ENCODE peak calls at places on chromosomes 11 and 22, in eight cellular contexts. F, L, D, M, Y, A, S and B are unnamed samples. For H3K9me3, the result is how much of the 10 kb centered on the place peaks cover.

GRCh38 chr11:11940551-11940950 is 67.9 kb downstream of the DKK3 start:
- DNase-seq in F (no peak), L (no peak), M (no peak), S (peak), Y (no peak), D (no peak), A (no peak), B (no peak)

GRCh38 chr22:19721486-19722172 is 1.7 kb upstream of the GP1BB start:
- DNase-seq in Y (no peak), F (no peak), D (no peak), A (no peak), S (peak), L (no peak), M (no peak), B (no peak)

GRCh38 chr22:21991774-21992173 is 9.2 kb upstream of the TOP3B start:
- DNase-seq in Y (no peak), M (no peak), F (no peak), S (no peak), A (no peak), D (no peak), L (no peak), B (no peak)

GRCh38 chr22:35133702-35134395 is 67.9 kb downstream of the ISX start:
- DNase-seq in Y (peak), M (no peak), F (no peak), L (no peak), S (no peak), D (no peak), A (no peak), B (no peak)

GRCh38 chr11:84626256-84626655 is 1000.9 kb downstream of the DLG2 start:
- DNase-seq in Y (no peak), A (no peak), L (no peak), S (no peak), M (no peak), F (no peak), D (no peak), B (no peak)

GRCh38 chr22:17268501-17269223 is 49.4 kb upstream of the ADA2 start:
- DNase-seq in M (no peak), A (no peak), F (no peak), S (peak), Y (no peak), D (no peak), L (no peak), B (no peak)

GRCh38 chr11:68261006-68261405 is 10.8 kb downstream of the C11orf24 start:
- DNase-seq in M (no peak), D (no peak), F (no peak), L (peak), Y (no peak), A (no peak), S (no peak), B (no peak)

GRCh38 chr11:26992031-26992541 is 1.8 kb upstream of the FIBIN start:
- DNase-seq in S (no peak), M (no peak), F (no peak), A (no peak), L (no peak), Y (no peak), D (no peak), B (no peak)

GRCh38 chr22:39170825-39171622 is 18.5 kb upstream of the CBX7 start:
- DNase-seq in D (peak), A (peak), Y (peak), S (peak), F (peak), M (peak), L (peak), B (peak)

GRCh38 chr22:46738961-46739870 is 1.2 kb upstream of the CERK start:
- DNase-seq in D (peak), A (peak), L (peak), S (peak), F (peak), M (no peak), Y (peak), B (peak)

GRCh38 chr11:95849087-95849825 is 59.0 kb downstream of the CEP57 start:
- DNase-seq in S (peak), D (no peak), F (peak), L (peak), M (peak), Y (peak), A (peak), B (peak)

GRCh38 chr11:94243571-94244229 is 60.7 kb upstream of the IZUMO1R start:
- DNase-seq in M (no peak), L (no peak), A (no peak), F (no peak), S (no peak), Y (no peak), D (no peak), B (no peak)

GRCh38 chr22:45602824-45603301 is 68.8 kb upstream of the ATXN10 start:
- DNase-seq in F (peak), M (no peak), A (no peak), L (no peak), Y (no peak), D (no peak), S (peak), B (no peak)

DNA sequence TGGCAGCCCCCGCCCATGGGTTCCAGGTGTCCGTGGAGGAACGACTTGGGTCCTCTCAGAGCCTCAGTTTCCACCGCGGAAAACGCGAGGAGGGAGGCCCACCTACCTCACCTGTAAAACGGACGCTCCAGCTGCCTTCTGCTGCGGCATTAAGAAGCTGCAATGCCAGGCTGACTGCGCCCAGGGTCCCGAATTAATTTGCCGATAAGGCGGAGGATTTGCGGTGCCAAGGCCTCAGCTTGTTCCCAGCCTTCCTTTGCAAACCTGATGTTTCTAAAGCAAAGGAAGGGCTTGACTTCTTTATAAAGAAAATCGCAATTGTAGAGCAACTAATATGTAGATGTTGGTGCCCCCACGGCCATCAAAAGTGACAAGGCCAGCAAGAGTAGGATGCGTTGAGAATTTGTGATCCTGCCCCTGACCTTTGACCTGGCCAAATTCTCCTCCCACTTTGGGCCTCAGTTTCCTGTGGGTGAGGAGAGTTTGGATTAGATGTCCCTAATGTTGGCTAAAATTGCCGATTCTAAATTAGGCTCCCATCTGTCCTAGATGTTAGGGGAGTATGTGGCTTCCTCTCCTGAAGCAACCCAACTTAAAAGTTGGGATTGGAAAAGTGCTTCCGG is 849 bp upstream of the TCF20 start:
- DNase-seq in M (no peak), D (no peak), Y (no peak), F (no peak), A (no peak), L (no peak), S (no peak), B (no peak)
- H3K4me3 ChIP-seq in M (peak), D (peak), Y (no peak), F (peak), A (no peak), L (peak), S (no peak), B (no peak)

GRCh38 chr11:127890026-127890611 is 697.2 kb downstream of the ETS1 start:
- DNase-seq in S (no peak), M (no peak), D (no peak), A (no peak), L (no peak), F (no peak), Y (no peak), B (no peak)

GRCh38 chr11:127898422-127899365 is 688.7 kb downstream of the ETS1 start:
- DNase-seq in D (no peak), Y (no peak), A (no peak), L (no peak), M (no peak), S (no peak), F (no peak), B (no peak)

GRCh38 chr11:127895776-127896175 is 691.6 kb downstream of the ETS1 start:
- DNase-seq in L (no peak), Y (no peak), F (no peak), A (no peak), D (no peak), M (no peak), S (no peak), B (no peak)
- H3K9me3 ChIP-seq in L (under half), Y (under half), F (under half), A (under half), D (under half), M (under half), S (under half), B (under half)

GRCh38 chr22:50348058-50348457 is 4.9 kb downstream of the PPP6R2 start:
- DNase-seq in S (no peak), Y (no peak), L (no peak), F (no peak), M (no peak), D (no peak), A (no peak), B (no peak)
- H3K4me3 ChIP-seq in S (no peak), Y (no peak), L (no peak), F (no peak), M (no peak), D (no peak), A (no peak), B (no peak)

GRCh38 chr11:22991196-22991595 is 130.9 kb upstream of the CCDC179 start:
- DNase-seq in A (no peak), M (no peak), Y (no peak), F (no peak), S (no peak), L (no peak), D (no peak), B (no peak)
- H3K9me3 ChIP-seq in A (under half), M (under half), Y (under half), F (under half), S (under half), L (under half), D (under half), B (under half)

DNA sequence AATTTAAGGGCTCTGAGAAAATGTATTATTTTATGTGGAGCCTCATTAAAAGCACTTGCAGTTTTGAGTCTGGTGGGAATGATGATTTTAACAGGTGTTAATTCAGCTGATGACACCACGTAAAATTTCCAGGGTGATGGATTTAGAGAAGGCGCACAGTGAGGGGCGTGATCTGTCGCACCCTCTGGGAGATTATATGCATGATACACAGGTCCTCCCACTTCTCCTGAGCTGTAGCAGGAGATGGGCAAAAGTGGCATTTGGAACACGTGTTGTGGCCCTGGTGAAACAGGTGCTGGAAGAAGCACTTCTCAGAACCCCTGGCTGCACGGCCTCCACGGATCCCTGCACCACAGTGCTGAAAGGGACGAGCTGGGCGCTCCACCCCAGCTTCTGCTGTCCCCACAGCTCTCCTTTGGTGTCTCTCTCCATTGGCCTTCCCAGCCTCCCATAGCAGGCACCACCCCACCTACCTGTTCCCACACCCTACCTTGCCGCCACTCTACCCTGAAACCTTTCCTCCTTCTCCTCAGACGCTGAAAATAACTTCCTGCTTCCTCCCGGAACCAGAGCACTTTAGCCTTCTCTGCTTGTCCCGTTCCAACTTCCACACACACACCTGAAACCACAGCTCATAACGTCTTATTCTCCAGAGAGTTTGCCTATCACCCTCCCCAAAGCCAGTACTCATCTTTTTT is 6.9 kb upstream of the SORL1 start:
- DNase-seq in L (no peak), M (no peak), S (no peak), A (no peak), Y (peak), D (no peak), F (no peak), B (no peak)
- H3K4me3 ChIP-seq in L (no peak), M (no peak), S (no peak), A (no peak), Y (no peak), D (no peak), F (no peak), B (no peak)

DNA sequence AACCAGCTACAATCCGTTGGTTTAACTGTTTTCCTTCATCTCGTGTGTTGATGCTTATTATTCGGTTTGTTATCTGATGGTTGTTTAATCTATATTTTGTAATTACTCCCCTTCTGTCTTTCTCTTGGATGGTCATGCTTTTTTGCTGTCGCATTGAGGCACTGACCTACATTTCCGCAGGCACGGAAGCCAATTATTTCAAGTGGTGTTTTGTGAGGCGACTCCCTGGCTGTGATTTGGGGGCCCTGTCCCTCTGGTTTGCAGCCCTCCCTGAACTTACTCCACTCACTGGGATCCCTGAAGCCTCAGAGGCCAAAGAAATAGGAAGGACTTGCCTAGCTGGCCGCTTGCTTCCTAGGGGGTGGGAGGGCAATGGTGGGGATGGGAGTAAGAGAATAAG is 165.8 kb upstream of the B3GAT1 start:
- DNase-seq in A (no peak), Y (no peak), L (no peak), D (no peak), S (no peak), F (no peak), M (no peak), B (no peak)
- H3K9me3 ChIP-seq in A (under half), Y (under half), L (under half), D (under half), S (under half), F (under half), M (under half), B (under half)